ENCODE peak calls at places on chromosome 4, in six cellular contexts. V is GM10248, L is nucleus accumbens, B is iPS-NIHi11, X is T-helper 1 cell, W is EH. M is an unnamed sample.

GRCh38 chr4:35151816-35152572 is 1092.3 kb downstream of the ARAP2 start:
- DNase-seq in V (no peak), L (no peak), B (peak), X (no peak), W (no peak), M (no peak)

GRCh38 chr4:165874799-165875371 is 1.8 kb downstream of the TLL1 start:
- DNase-seq in V (no peak), L (no peak), B (peak), X (no peak), W (peak), M (no peak)

GRCh38 chr4:158250321-158250720 is 40.0 kb downstream of the TMEM144 start:
- DNase-seq in V (no peak), L (no peak), B (no peak), X (no peak), W (no peak), M (no peak)

GRCh38 chr4:137531951-137532868 is at the start of gene PCDH18:
- DNase-seq in V (peak), L (peak), B (peak), X (peak), W (peak), M (peak)

GRCh38 chr4:3210467-3210866 is 38.5 kb upstream of the MSANTD1 start:
- DNase-seq in V (no peak), L (no peak), B (no peak), X (no peak), W (no peak), M (no peak)

GRCh38 chr4:106038908-106039307 is 143.6 kb downstream of the NPNT start:
- DNase-seq in V (no peak), L (no peak), B (no peak), X (no peak), W (no peak), M (no peak)

GRCh38 chr4:76458829-76459228 is 23.8 kb downstream of the SHROOM3 start:
- DNase-seq in V (no peak), L (no peak), B (peak), X (no peak), W (peak), M (no peak)

GRCh38 chr4:174604198-174604597 is 81.9 kb upstream of the HPGD start:
- DNase-seq in V (no peak), L (no peak), B (no peak), X (no peak), W (no peak), M (no peak)

GRCh38 chr4:169846396-169846795 is 88.7 kb upstream of the HPF1 start:
- DNase-seq in V (no peak), L (no peak), B (no peak), X (no peak), W (peak), M (no peak)

GRCh38 chr4:77820836-77821561 is 1.8 kb upstream of the CNOT6L start:
- DNase-seq in V (no peak), L (no peak), B (no peak), X (no peak), W (peak), M (no peak)

GRCh38 chr4:101346562-101347266 is 612 bp downstream of the PPP3CA start:
- DNase-seq in V (peak), L (peak), B (peak), X (peak), W (peak), M (no peak)

GRCh38 chr4:79651516-79651915 is 243.5 kb upstream of the GK2 start:
- DNase-seq in V (no peak), L (no peak), B (peak), X (no peak), W (no peak), M (no peak)

GRCh38 chr4:40149960-40150385 is 46.9 kb upstream of the RHOH start:
- DNase-seq in V (peak), L (peak), B (peak), X (peak), W (peak), M (no peak)

GRCh38 chr4:142474398-142475087 is 371.6 kb downstream of the INPP4B start:
- DNase-seq in V (no peak), L (no peak), B (peak), X (no peak), W (no peak), M (no peak)

GRCh38 chr4:92099851-92100250 is 203.9 kb upstream of the GRID2 start:
- DNase-seq in V (no peak), L (no peak), B (no peak), X (no peak), W (no peak), M (no peak)

GRCh38 chr4:152640058-152640921 is 39.5 kb downstream of the TMEM154 start:
- DNase-seq in V (no peak), L (no peak), B (peak), X (no peak), W (peak), M (no peak)

GRCh38 chr4:46953564-46953963 is 39.8 kb downstream of the GABRA4 start:
- DNase-seq in V (no peak), L (no peak), B (no peak), X (no peak), W (no peak), M (no peak)

GRCh38 chr4:72895408-72895807 is 174.1 kb downstream of the COX18 start:
- DNase-seq in V (no peak), L (no peak), B (no peak), X (no peak), W (no peak), M (no peak)

GRCh38 chr4:184891765-184892164 is 66.0 kb upstream of the ACSL1 start:
- DNase-seq in V (no peak), L (no peak), B (no peak), X (no peak), W (no peak), M (no peak)

GRCh38 chr4:163167333-163167626 is 590 bp upstream of the NAF1 start:
- DNase-seq in V (no peak), L (no peak), B (no peak), X (no peak), W (no peak), M (no peak)

GRCh38 chr4:72208421-72209075 is 176.7 kb downstream of the NPFFR2 start:
- DNase-seq in V (no peak), L (no peak), B (no peak), X (no peak), W (peak), M (no peak)

GRCh38 chr4:151029537-151029936 is 14.5 kb upstream of the LRBA start:
- DNase-seq in V (no peak), L (no peak), B (no peak), X (no peak), W (no peak), M (no peak)

GRCh38 chr4:83821493-83821892 is 285.6 kb downstream of the GPAT3 start:
- DNase-seq in V (no peak), L (no peak), B (no peak), X (no peak), W (no peak), M (no peak)

GRCh38 chr4:120843840-120844527 is 78.5 kb downstream of the PRDM5 start:
- DNase-seq in V (no peak), L (no peak), B (peak), X (no peak), W (peak), M (no peak)

GRCh38 chr4:119825696-119826095 is 197.1 kb upstream of the PDE5A start:
- DNase-seq in V (no peak), L (no peak), B (no peak), X (no peak), W (no peak), M (no peak)

GRCh38 chr4:41120297-41121217 is 93.8 kb downstream of the APBB2 start:
- DNase-seq in V (no peak), L (peak), B (no peak), X (no peak), W (no peak), M (no peak)

GRCh38 chr4:17580969-17581368 is 4.0 kb downstream of the LAP3 start:
- DNase-seq in V (no peak), L (no peak), B (no peak), X (no peak), W (peak), M (no peak)